ENCODE peak calls at places on chromosomes 1 and 21, in eight cellular contexts. P, A, Z, U, G, V, F and E are unnamed samples.

GRCh38 chr1:60965280-60965854 is 117.0 kb upstream of the NFIA start:
- DNase-seq in U (no peak), Z (no peak), P (no peak), V (no peak), G (no peak), A (no peak), F (no peak), E (no peak)

GRCh38 chr1:10541286-10541685 is 66.5 kb downstream of the PEX14 start:
- DNase-seq in G (no peak), P (no peak), U (no peak), V (no peak), Z (no peak), A (no peak), F (no peak), E (no peak)

GRCh38 chr1:29563092-29563491 is 326.8 kb downstream of the PTPRU start:
- DNase-seq in F (no peak), A (no peak), G (no peak), Z (no peak), P (no peak), V (no peak), U (no peak), E (no peak)

GRCh38 chr1:15352122-15352957 is 57.3 kb upstream of the EFHD2 start:
- DNase-seq in Z (peak; percentile 88), V (no peak), G (no peak), F (peak; percentile 89), A (no peak), P (peak; percentile 76), U (peak; percentile 96), E (no peak)

GRCh38 chr1:15954316-15954715 is 21.6 kb downstream of the ZBTB17 start:
- DNase-seq in P (no peak), F (no peak), Z (no peak), U (no peak), V (no peak), G (no peak), A (no peak), E (no peak)

GRCh38 chr1:158124999-158125398 is 55.7 kb upstream of the CD1D start:
- DNase-seq in P (peak; percentile 87), V (peak; percentile 62), Z (peak; percentile 72), G (peak; percentile 72), A (peak; percentile 88), U (peak; percentile 91), F (peak; percentile 91), E (peak; percentile 82)

GRCh38 chr1:200510228-200510623 is 100.4 kb upstream of the ZNF281 start:
- DNase-seq in G (no peak), V (peak; percentile 74), U (peak; percentile 86), F (peak; percentile 67), Z (peak; percentile 84), A (peak; percentile 91), P (peak; percentile 79), E (peak; percentile 81)

GRCh38 chr1:17059391-17060128 is 5.7 kb upstream of the SDHB start:
- DNase-seq in A (peak; percentile 80), G (peak; percentile 53), V (peak; percentile 20), Z (peak; percentile 71), U (peak; percentile 73), P (peak; percentile 78), F (peak; percentile 72), E (peak; percentile 56)

GRCh38 chr1:10979483-10979920 is 33.0 kb upstream of the TARDBP start:
- DNase-seq in G (no peak), Z (no peak), A (peak; percentile 94), V (no peak), U (no peak), F (no peak), P (no peak), E (no peak)

GRCh38 chr1:222420621-222421020 is 127.3 kb downstream of the HHIPL2 start:
- DNase-seq in V (no peak), G (no peak), A (no peak), P (no peak), U (no peak), Z (no peak), F (no peak), E (no peak)

GRCh38 chr1:246008256-246008901 is 498.7 kb downstream of the SMYD3 start:
- DNase-seq in G (no peak), U (no peak), A (no peak), Z (no peak), V (no peak), P (no peak), F (no peak), E (no peak)

GRCh38 chr1:12067900-12068821 is 5.1 kb downstream of the TNFRSF8 start:
- DNase-seq in F (peak; percentile 34), G (no peak), A (no peak), V (peak; percentile 40), U (no peak), Z (peak; percentile 64), P (peak; percentile 50), E (peak; percentile 68)

GRCh38 chr1:109814993-109815786 is 51.5 kb upstream of the EPS8L3 start:
- DNase-seq in G (no peak), P (no peak), A (no peak), U (no peak), F (no peak), Z (no peak), V (no peak), E (no peak)

GRCh38 chr1:41742219-41742618 is 176.5 kb downstream of the HIVEP3 start:
- DNase-seq in A (no peak), Z (no peak), V (no peak), G (no peak), U (no peak), P (peak; percentile 62), F (peak; percentile 71), E (no peak)

GRCh38 chr1:48007044-48007443 is 9.9 kb upstream of the TRABD2B start:
- DNase-seq in Z (no peak), U (peak; percentile 50), G (no peak), P (no peak), F (no peak), V (no peak), A (peak; percentile 56), E (no peak)

GRCh38 chr1:226268421-226269124 is 40.4 kb downstream of the LIN9 start:
- DNase-seq in U (peak; percentile 12), P (peak; percentile 57), F (peak; percentile 57), V (no peak), A (no peak), Z (no peak), G (no peak), E (no peak)

GRCh38 chr1:16183765-16184556 is 28.1 kb upstream of the EPHA2 start:
- DNase-seq in G (no peak), F (no peak), P (no peak), Z (no peak), A (no peak), U (no peak), V (no peak), E (no peak)

GRCh38 chr1:202203238-202204039 is 9.8 kb downstream of the LGR6 start:
- DNase-seq in G (no peak), U (no peak), V (no peak), P (no peak), A (no peak), F (no peak), Z (no peak), E (no peak)

GRCh38 chr1:2583331-2583791 is 3.2 kb upstream of the PRXL2B start:
- DNase-seq in V (no peak), P (no peak), G (no peak), Z (no peak), U (no peak), F (no peak), A (no peak), E (no peak)

GRCh38 chr1:109726007-109726406 is 14.0 kb downstream of the GSTM5 start:
- DNase-seq in Z (no peak), G (no peak), F (no peak), U (no peak), A (no peak), P (no peak), V (no peak), E (no peak)

GRCh38 chr21:14557413-14557812 is 11.3 kb upstream of the SAMSN1 start:
- DNase-seq in A (no peak), P (no peak), U (no peak), Z (no peak), V (no peak), G (no peak), F (no peak), E (no peak)

GRCh38 chr21:36976882-36977651 is 10.6 kb upstream of the HLCS start:
- DNase-seq in V (peak; percentile 40), U (peak; percentile 84), Z (peak; percentile 71), A (peak; percentile 83), F (peak; percentile 73), P (peak; percentile 34), G (no peak), E (peak; percentile 62)

GRCh38 chr1:223393275-223394214 is at the start of gene CCDC185:
- DNase-seq in A (no peak), F (no peak), U (no peak), Z (no peak), G (no peak), P (peak; percentile 39), V (no peak), E (no peak)

GRCh38 chr21:33135925-33136324 is 66.0 kb downstream of the OLIG1 start:
- DNase-seq in Z (no peak), G (no peak), V (no peak), U (no peak), P (no peak), F (no peak), A (no peak), E (no peak)

GRCh38 chr1:25750923-25751605 is 48.9 kb upstream of the SELENON start:
- DNase-seq in F (no peak), V (no peak), G (no peak), P (no peak), A (no peak), U (no peak), Z (no peak), E (no peak)

GRCh38 chr21:38389891-38390290 is 108.4 kb downstream of the ERG start:
- DNase-seq in P (no peak), F (no peak), U (no peak), A (no peak), G (no peak), V (no peak), Z (no peak), E (no peak)

GRCh38 chr1:159307338-159307737 is 5.2 kb downstream of the FCER1A start:
- DNase-seq in Z (no peak), G (no peak), V (no peak), P (no peak), U (no peak), F (no peak), A (no peak), E (no peak)

GRCh38 chr1:170461762-170462384 is 70.1 kb upstream of the GORAB start:
- DNase-seq in U (no peak), A (no peak), P (peak; percentile 54), F (peak; percentile 95), G (no peak), V (no peak), Z (no peak), E (no peak)

GRCh38 chr1:70504176-70504820 is 93.2 kb downstream of the CTH start:
- DNase-seq in Z (peak; percentile 31), P (no peak), U (peak; percentile 29), A (no peak), V (peak; percentile 4), G (no peak), F (peak; percentile 5), E (peak; percentile 38)

GRCh38 chr1:164452549-164452948 is 106.4 kb upstream of the PBX1 start:
- DNase-seq in Z (no peak), V (no peak), G (no peak), A (no peak), F (no peak), P (no peak), U (no peak), E (no peak)

GRCh38 chr1:119141020-119141424 is 569 bp upstream of the WARS2 start:
- DNase-seq in P (no peak), V (no peak), G (peak; percentile 26), F (no peak), Z (no peak), A (peak; percentile 48), U (peak; percentile 34), E (no peak)

GRCh38 chr1:13699936-13700520 is at the start of gene PRDM2:
- DNase-seq in F (peak; percentile 32), Z (peak; percentile 32), A (peak; percentile 63), U (peak; percentile 38), V (peak; percentile 64), G (peak; percentile 61), P (peak; percentile 81), E (peak; percentile 78)

GRCh38 chr1:21669287-21670058 is at the start of gene RAP1GAP:
- DNase-seq in F (no peak), G (no peak), V (no peak), U (no peak), A (peak; percentile 41), Z (no peak), P (peak; percentile 47), E (peak; percentile 68)